ENCODE peak calls at places on chromosome 12, in six cellular contexts. N, A, B, Z, E and T are unnamed samples. For H3K9me3, the result is how much of the 10 kb centered on the place peaks cover.

GRCh38 chr12:47884501-47884900 is 20.3 kb downstream of the VDR start:
- DNase-seq in N (no peak), A (no peak), B (no peak), Z (no peak), E (no peak), T (no peak)

GRCh38 chr12:42704340-42704739 is 114.8 kb upstream of the PRICKLE1 start:
- DNase-seq in N (no peak), A (no peak), B (no peak), Z (no peak), E (no peak), T (no peak)

GRCh38 chr12:110222027-110222426 is 59.0 kb upstream of the ATP2A2 start:
- DNase-seq in N (no peak), A (no peak), B (no peak), Z (no peak), E (no peak), T (no peak)

GRCh38 chr12:125186471-125187147 is 121.4 kb downstream of the AACS start:
- DNase-seq in N (peak), A (no peak), B (no peak), Z (no peak), E (no peak), T (peak)

GRCh38 chr12:17062296-17063061 is 456.5 kb upstream of the LMO3 start:
- DNase-seq in N (no peak), A (no peak), B (no peak), Z (no peak), E (no peak), T (no peak)

GRCh38 chr12:103799504-103800251 is 41.4 kb downstream of the NT5DC3 start:
- DNase-seq in N (peak), A (no peak), B (no peak), Z (peak), E (no peak), T (no peak)

GRCh38 chr12:71455028-71455737 is 15.6 kb downstream of the LGR5 start:
- DNase-seq in N (no peak), A (no peak), B (no peak), Z (no peak), E (no peak), T (no peak)

GRCh38 chr12:62698701-62699101 is 232.1 kb downstream of the MON2 start:
- DNase-seq in N (no peak), A (no peak), B (no peak), Z (no peak), E (no peak), T (no peak)

GRCh38 chr12:87967871-87968270 is 61.3 kb downstream of the C12orf50 start:
- DNase-seq in N (no peak), A (no peak), B (no peak), Z (no peak), E (no peak), T (no peak)

DNA sequence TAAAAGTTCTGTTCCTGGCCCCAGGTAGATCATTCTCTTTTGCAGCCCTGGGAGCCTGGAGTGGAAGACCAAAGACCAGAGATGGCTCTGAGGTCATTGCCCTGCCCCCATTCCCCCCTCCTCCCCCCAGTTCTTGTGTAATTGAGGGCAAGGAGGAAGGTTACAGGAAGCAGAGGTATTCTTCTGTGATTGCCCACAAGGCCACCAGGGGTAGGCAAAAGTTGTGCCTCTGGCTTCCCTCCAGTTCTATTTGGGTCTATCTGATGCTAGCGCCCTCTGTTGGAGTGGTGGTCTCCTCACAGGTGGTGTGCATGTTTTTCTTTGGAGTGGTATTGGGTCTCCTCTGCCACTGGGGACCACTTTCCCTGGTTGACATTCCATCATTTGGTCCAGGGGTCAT is 41.2 kb upstream of the CRY1 start:
- DNase-seq in N (peak), A (no peak), B (no peak), Z (peak), E (no peak), T (no peak)
- TF ChIP-seq CTCF in N (no peak), A (no peak), B (no peak), Z (no peak), E (no peak), T (no peak)

GRCh38 chr12:108854453-108855283 is 2.7 kb downstream of the SSH1 start:
- DNase-seq in N (peak), A (peak), B (no peak), Z (peak), E (peak), T (peak)
- TF ChIP-seq POLR2A in N (no peak), A (peak), B (no peak), Z (no peak), E (no peak), T (no peak)

GRCh38 chr12:132690112-132690511 is 2.7 kb downstream of the PXMP2 start:
- DNase-seq in N (no peak), A (no peak), B (no peak), Z (no peak), E (no peak), T (no peak)

GRCh38 chr12:132686831-132687210 is 321 bp downstream of the POLE start:
- DNase-seq in N (peak), A (no peak), B (no peak), Z (peak), E (no peak), T (no peak)

GRCh38 chr12:132687211-132688164 is at the start of the genes POLE and PXMP2:
- DNase-seq in N (peak), A (peak), B (peak), Z (peak), E (peak), T (peak)

GRCh38 chr12:132685400-132685799 is 1.7 kb downstream of the POLE start:
- DNase-seq in N (no peak), A (no peak), B (no peak), Z (no peak), E (no peak), T (no peak)

GRCh38 chr12:132689227-132689626 is 1.8 kb downstream of the PXMP2 start:
- DNase-seq in N (peak), A (no peak), B (peak), Z (no peak), E (no peak), T (peak)
- H3K9me3 ChIP-seq in N (under half), A (under half), B (under half), Z (under half), E (under half), T (under half)

DNA sequence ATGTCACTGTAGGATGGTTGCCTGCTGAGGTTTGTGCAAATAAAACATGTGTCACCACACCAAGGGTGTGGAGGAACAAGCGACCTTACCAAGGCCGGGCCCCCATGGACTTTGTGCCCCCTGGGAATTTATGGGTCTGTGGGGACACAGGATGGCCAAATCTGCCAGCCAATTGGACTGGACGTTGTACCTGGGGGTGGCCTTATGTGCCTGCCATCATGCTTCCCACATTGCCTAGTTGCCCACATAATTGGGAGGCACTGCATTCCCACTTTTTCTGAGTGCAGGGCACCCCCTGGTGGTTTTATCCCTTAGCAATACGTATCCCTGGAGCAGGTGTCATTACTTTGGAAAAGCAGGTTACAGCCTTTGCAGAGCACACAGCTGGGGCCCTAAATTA is 92.6 kb upstream of the TMPO start:
- DNase-seq in N (peak), A (no peak), B (no peak), Z (no peak), E (no peak), T (no peak)
- TF ChIP-seq CTCF in N (peak), A (no peak), B (no peak), Z (peak), E (no peak), T (no peak)

DNA sequence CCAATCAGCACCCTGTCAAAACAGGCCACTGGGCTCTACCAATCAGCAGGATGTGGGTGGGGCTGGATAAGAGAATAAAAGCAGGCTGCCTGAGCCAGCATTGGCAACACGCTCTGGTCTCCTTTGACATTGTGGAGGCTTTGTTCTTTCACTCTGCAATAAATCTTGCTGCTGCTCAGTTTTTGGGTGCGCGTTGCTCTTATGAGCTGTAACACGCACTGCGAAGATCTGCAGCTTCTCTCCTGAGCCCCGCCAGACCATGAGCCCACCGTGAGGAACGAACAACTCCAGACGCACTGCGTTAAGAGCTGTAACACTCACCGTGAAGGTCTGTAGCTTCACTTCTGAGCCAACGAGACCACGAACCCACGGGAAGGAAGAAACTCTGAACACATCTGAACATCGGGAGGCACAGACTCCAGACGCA is 8.4 kb upstream of the PIANP start:
- DNase-seq in N (no peak), A (no peak), B (no peak), Z (no peak), E (no peak), T (no peak)
- TF ChIP-seq POLR2A in N (no peak), A (no peak), B (no peak), Z (no peak), E (no peak), T (no peak)

GRCh38 chr12:92600052-92600451 is 102.7 kb upstream of the PLEKHG7 start:
- DNase-seq in N (no peak), A (no peak), B (no peak), Z (no peak), E (no peak), T (no peak)
- H3K9me3 ChIP-seq in N (under half), A (under half), B (under half), Z (half or more), E (under half), T (under half)

GRCh38 chr12:123854232-123854631 is 92.1 kb downstream of the DNAH10 start:
- DNase-seq in N (no peak), A (no peak), B (no peak), Z (no peak), E (no peak), T (no peak)

GRCh38 chr12:123853401-123854070 is 91.4 kb downstream of the DNAH10 start:
- DNase-seq in N (no peak), A (no peak), B (no peak), Z (no peak), E (no peak), T (no peak)

GRCh38 chr12:123858176-123858575 is 96.1 kb downstream of the DNAH10 start:
- DNase-seq in N (no peak), A (no peak), B (no peak), Z (no peak), E (no peak), T (no peak)

GRCh38 chr12:123856681-123857080 is 94.6 kb downstream of the DNAH10 start:
- DNase-seq in N (no peak), A (no peak), B (no peak), Z (no peak), E (no peak), T (no peak)

GRCh38 chr12:123854918-123855317 is 92.8 kb downstream of the DNAH10 start:
- DNase-seq in N (no peak), A (no peak), B (no peak), Z (no peak), E (no peak), T (no peak)
- TF ChIP-seq CTCF in N (no peak), A (no peak), B (no peak), Z (no peak), E (no peak), T (no peak)

GRCh38 chr12:1603621-1604020 is 9.2 kb upstream of the FBXL14 start:
- DNase-seq in N (no peak), A (no peak), B (no peak), Z (no peak), E (no peak), T (no peak)

GRCh38 chr12:1604464-1604863 is 10.1 kb upstream of the FBXL14 start:
- DNase-seq in N (no peak), A (no peak), B (no peak), Z (no peak), E (no peak), T (no peak)

GRCh38 chr12:1607940-1608782 is 13.8 kb upstream of the FBXL14 start:
- DNase-seq in N (no peak), A (no peak), B (no peak), Z (no peak), E (no peak), T (no peak)

GRCh38 chr12:1605129-1606020 is 11.0 kb upstream of the FBXL14 start:
- DNase-seq in N (peak), A (peak), B (peak), Z (peak), E (peak), T (peak)

DNA sequence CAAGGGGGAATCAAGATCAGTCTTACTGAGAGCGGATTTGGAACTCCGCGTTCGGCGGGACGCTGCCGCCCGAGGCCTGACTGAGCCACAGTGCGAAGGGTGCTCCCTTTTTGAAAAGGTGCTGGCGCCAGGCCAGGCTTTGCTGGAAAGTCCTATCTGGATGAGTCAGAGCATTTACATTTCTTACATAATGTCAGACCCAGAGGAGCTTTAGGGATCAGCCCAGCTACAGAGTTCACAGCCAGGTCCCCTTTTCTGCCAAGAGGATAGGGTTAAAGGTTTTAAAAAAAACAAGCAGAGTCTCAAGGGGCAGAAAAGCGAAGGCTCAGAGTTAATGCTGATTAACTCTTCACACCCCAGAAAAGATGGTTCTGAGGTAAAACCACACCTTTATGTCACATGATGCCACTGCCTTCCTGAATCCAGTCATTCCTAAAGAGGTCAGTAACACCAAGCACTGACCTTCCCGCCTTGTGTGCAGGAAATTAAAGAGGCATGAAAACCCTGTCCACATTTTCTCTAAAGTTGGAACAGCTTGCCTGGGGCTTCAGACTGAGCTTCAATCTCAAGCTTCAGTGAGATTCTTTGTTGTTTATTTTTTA is 11.7 kb upstream of the FBXL14 start:
- DNase-seq in N (peak), A (peak), B (peak), Z (peak), E (peak), T (peak)
- TF ChIP-seq POLR2A in N (peak), A (no peak), B (no peak), Z (peak), E (no peak), T (peak)

GRCh38 chr12:129079719-129080118 is 226.4 kb downstream of the GLT1D1 start:
- DNase-seq in N (no peak), A (no peak), B (no peak), Z (no peak), E (no peak), T (no peak)

GRCh38 chr12:129082441-129082840 is 229.2 kb downstream of the GLT1D1 start:
- DNase-seq in N (no peak), A (no peak), B (no peak), Z (no peak), E (no peak), T (no peak)

GRCh38 chr12:129081755-129082250 is 228.5 kb downstream of the GLT1D1 start:
- DNase-seq in N (no peak), A (no peak), B (no peak), Z (no peak), E (no peak), T (no peak)

GRCh38 chr12:129080413-129080812 is 227.1 kb downstream of the GLT1D1 start:
- DNase-seq in N (no peak), A (no peak), B (no peak), Z (no peak), E (no peak), T (no peak)

GRCh38 chr12:129080821-129081220 is 227.5 kb downstream of the GLT1D1 start:
- DNase-seq in N (no peak), A (no peak), B (no peak), Z (no peak), E (no peak), T (no peak)
- H3K9me3 ChIP-seq in N (under half), A (under half), B (under half), Z (under half), E (under half), T (under half)

DNA sequence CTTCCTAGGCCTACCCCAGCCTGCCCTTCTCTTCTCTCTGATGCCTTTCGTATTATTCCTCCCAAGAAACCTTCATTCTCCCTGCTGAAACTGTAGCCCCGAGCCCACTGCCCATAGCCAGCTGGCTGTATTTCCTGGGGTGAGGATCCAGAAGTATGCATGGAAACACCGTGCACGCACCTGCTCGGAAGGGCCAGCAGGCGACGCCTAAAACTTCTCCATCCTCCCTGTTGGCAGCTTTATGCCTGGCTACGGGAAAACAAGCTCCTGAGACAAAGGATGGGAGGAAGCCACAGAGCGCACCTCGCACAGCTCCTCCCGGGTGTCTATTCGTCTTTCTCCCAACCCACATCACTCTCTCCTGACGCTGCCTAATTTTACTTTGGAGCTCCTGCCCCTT is 69.0 kb upstream of the CAPRIN2 start:
- DNase-seq in N (no peak), A (no peak), B (no peak), Z (no peak), E (peak), T (no peak)
- TF ChIP-seq CTCF in N (no peak), A (no peak), B (no peak), Z (no peak), E (no peak), T (no peak)